ENCODE peak calls at places on chromosomes 4 and X, in seven cellular contexts. One of them, this sample, is unnamed.
A peak's percentile ranks its signal among the peaks of the same experiment; 100 is the strongest.

GRCh38 chr4:70895846-70896435 is 6.2 kb upstream of the MOB1B start:
- DNase-seq in adrenal gland: no peak
- DNase-seq in MM.1S: no peak
- DNase-seq in left ventricle myocardium inferior: no peak
- DNase-seq in transverse colon: no peak
- DNase-seq in aorta: no peak
- DNase-seq in IMR-90: no peak
- DNase-seq in this sample: no peak

GRCh38 chrX:37860731-37861130 is 13.4 kb upstream of the DYNLT3 start:
- DNase-seq in transverse colon: no peak
- DNase-seq in adrenal gland: no peak
- DNase-seq in IMR-90: no peak
- DNase-seq in MM.1S: no peak
- DNase-seq in left ventricle myocardium inferior: no peak
- DNase-seq in aorta: no peak
- DNase-seq in this sample: no peak

GRCh38 chrX:110143454-110144210 is 140.7 kb downstream of the TMEM164 start:
- DNase-seq in transverse colon: no peak
- DNase-seq in IMR-90: no peak
- DNase-seq in left ventricle myocardium inferior: no peak
- DNase-seq in adrenal gland: peak; percentile 51
- DNase-seq in MM.1S: no peak
- DNase-seq in aorta: no peak
- DNase-seq in this sample: no peak

GRCh38 chrX:48025561-48025960 is 18.8 kb downstream of the SPACA5 start:
- DNase-seq in MM.1S: peak; percentile 58
- DNase-seq in aorta: no peak
- DNase-seq in adrenal gland: peak; percentile 69
- DNase-seq in transverse colon: peak; percentile 36
- DNase-seq in left ventricle myocardium inferior: no peak
- DNase-seq in IMR-90: peak; percentile 61
- DNase-seq in this sample: no peak

GRCh38 chr4:26141916-26142638 is 178.7 kb upstream of the RBPJ start:
- DNase-seq in left ventricle myocardium inferior: peak; percentile 38
- DNase-seq in transverse colon: peak; percentile 54
- DNase-seq in MM.1S: no peak
- DNase-seq in aorta: no peak
- DNase-seq in adrenal gland: peak; percentile 72
- DNase-seq in IMR-90: peak; percentile 83
- DNase-seq in this sample: no peak

GRCh38 chrX:17547658-17548057 is 172.7 kb downstream of the NHS start:
- DNase-seq in MM.1S: peak; percentile 55
- DNase-seq in IMR-90: peak; percentile 91
- DNase-seq in transverse colon: peak; percentile 64
- DNase-seq in aorta: peak; percentile 88
- DNase-seq in adrenal gland: peak; percentile 86
- DNase-seq in left ventricle myocardium inferior: peak; percentile 21
- DNase-seq in this sample: peak; percentile 65

GRCh38 chrX:150507251-150507856 is 61.1 kb upstream of the MTM1 start:
- DNase-seq in IMR-90: no peak
- DNase-seq in MM.1S: no peak
- DNase-seq in aorta: peak; percentile 80
- DNase-seq in left ventricle myocardium inferior: peak; percentile 25
- DNase-seq in adrenal gland: peak; percentile 73
- DNase-seq in transverse colon: peak; percentile 32
- DNase-seq in this sample: peak; percentile 40

GRCh38 chr4:2341911-2342652 is 76.4 kb downstream of the ZFYVE28 start:
- DNase-seq in left ventricle myocardium inferior: no peak
- DNase-seq in adrenal gland: peak; percentile 35
- DNase-seq in transverse colon: no peak
- DNase-seq in MM.1S: no peak
- DNase-seq in aorta: peak; percentile 71
- DNase-seq in IMR-90: no peak
- DNase-seq in this sample: no peak

GRCh38 chrX:119118780-119119395 is 8.7 kb downstream of the KIAA1210 start:
- DNase-seq in transverse colon: peak; percentile 32
- DNase-seq in left ventricle myocardium inferior: peak; percentile 26
- DNase-seq in MM.1S: peak; percentile 41
- DNase-seq in IMR-90: peak; percentile 42
- DNase-seq in adrenal gland: peak; percentile 71
- DNase-seq in aorta: peak; percentile 77
- DNase-seq in this sample: no peak

GRCh38 chr4:76703123-76703490 is 194.8 kb downstream of the SOWAHB start:
- DNase-seq in MM.1S: no peak
- DNase-seq in aorta: no peak
- DNase-seq in left ventricle myocardium inferior: no peak
- DNase-seq in transverse colon: no peak
- DNase-seq in IMR-90: no peak
- DNase-seq in adrenal gland: no peak
- DNase-seq in this sample: no peak

GRCh38 chr4:38674206-38675144 is 10.5 kb downstream of the KLF3 start:
- DNase-seq in adrenal gland: no peak
- DNase-seq in aorta: no peak
- DNase-seq in transverse colon: no peak
- DNase-seq in left ventricle myocardium inferior: no peak
- DNase-seq in IMR-90: no peak
- DNase-seq in MM.1S: no peak
- DNase-seq in this sample: peak; percentile 41

GRCh38 chrX:130916636-130917422 is 13.8 kb upstream of the ENOX2 start:
- DNase-seq in left ventricle myocardium inferior: peak; percentile 12
- DNase-seq in transverse colon: peak; percentile 35
- DNase-seq in adrenal gland: peak; percentile 59
- DNase-seq in aorta: no peak
- DNase-seq in MM.1S: peak; percentile 20
- DNase-seq in IMR-90: peak; percentile 54
- DNase-seq in this sample: no peak

GRCh38 chr4:159216834-159217233 is 114.0 kb downstream of the RAPGEF2 start:
- DNase-seq in left ventricle myocardium inferior: no peak
- DNase-seq in MM.1S: no peak
- DNase-seq in IMR-90: no peak
- DNase-seq in adrenal gland: no peak
- DNase-seq in transverse colon: no peak
- DNase-seq in aorta: no peak
- DNase-seq in this sample: no peak

GRCh38 chrX:68588653-68589371 is 58.7 kb upstream of the STARD8 start:
- DNase-seq in transverse colon: no peak
- DNase-seq in IMR-90: peak; percentile 1
- DNase-seq in adrenal gland: no peak
- DNase-seq in aorta: no peak
- DNase-seq in MM.1S: no peak
- DNase-seq in left ventricle myocardium inferior: no peak
- DNase-seq in this sample: no peak

GRCh38 chr4:57148831-57149230 is 38.6 kb upstream of the IGFBP7 start:
- DNase-seq in IMR-90: peak; percentile 80
- DNase-seq in adrenal gland: no peak
- DNase-seq in transverse colon: no peak
- DNase-seq in left ventricle myocardium inferior: no peak
- DNase-seq in MM.1S: no peak
- DNase-seq in aorta: no peak
- DNase-seq in this sample: no peak

GRCh38 chrX:136146614-136147319 is 566 bp upstream of the FHL1 start:
- DNase-seq in transverse colon: no peak
- DNase-seq in aorta: peak; percentile 80
- DNase-seq in IMR-90: no peak
- DNase-seq in MM.1S: peak; percentile 47
- DNase-seq in adrenal gland: peak; percentile 47
- DNase-seq in left ventricle myocardium inferior: peak; percentile 32
- DNase-seq in this sample: peak; percentile 30

GRCh38 chr4:153420361-153420760 is 45.8 kb upstream of the TMEM131L start:
- DNase-seq in IMR-90: no peak
- DNase-seq in adrenal gland: no peak
- DNase-seq in MM.1S: no peak
- DNase-seq in left ventricle myocardium inferior: no peak
- DNase-seq in transverse colon: no peak
- DNase-seq in aorta: no peak
- DNase-seq in this sample: no peak

GRCh38 chrX:34632404-34632803 is 24.7 kb downstream of the TMEM47 start:
- DNase-seq in left ventricle myocardium inferior: no peak
- DNase-seq in IMR-90: no peak
- DNase-seq in adrenal gland: no peak
- DNase-seq in transverse colon: no peak
- DNase-seq in MM.1S: no peak
- DNase-seq in aorta: no peak
- DNase-seq in this sample: no peak

GRCh38 chrX:54721424-54721823 is 76.6 kb downstream of the ITIH6 start:
- DNase-seq in adrenal gland: no peak
- DNase-seq in MM.1S: no peak
- DNase-seq in left ventricle myocardium inferior: no peak
- DNase-seq in aorta: no peak
- DNase-seq in transverse colon: no peak
- DNase-seq in IMR-90: no peak
- DNase-seq in this sample: no peak

GRCh38 chr4:94889523-94889922 is 131.8 kb downstream of the BMPR1B start:
- DNase-seq in IMR-90: no peak
- DNase-seq in transverse colon: no peak
- DNase-seq in aorta: no peak
- DNase-seq in left ventricle myocardium inferior: no peak
- DNase-seq in MM.1S: no peak
- DNase-seq in adrenal gland: no peak
- DNase-seq in this sample: no peak

GRCh38 chr4:7779194-7779768 is 160.4 kb downstream of the AFAP1 start:
- DNase-seq in adrenal gland: no peak
- DNase-seq in left ventricle myocardium inferior: no peak
- DNase-seq in transverse colon: no peak
- DNase-seq in aorta: peak; percentile 42
- DNase-seq in MM.1S: no peak
- DNase-seq in IMR-90: peak; percentile 49
- DNase-seq in this sample: no peak
- H3K36me3 ChIP-seq in adrenal gland: no peaks in the 10 kb centered on the region
- H3K36me3 ChIP-seq in left ventricle myocardium inferior: peaks cover 8% of the 10 kb centered on the region
- H3K36me3 ChIP-seq in transverse colon: no peaks in the 10 kb centered on the region
- H3K36me3 ChIP-seq in aorta: no peaks in the 10 kb centered on the region
- H3K36me3 ChIP-seq in MM.1S: no peaks in the 10 kb centered on the region
- H3K36me3 ChIP-seq in IMR-90: peaks cover 60% of the 10 kb centered on the region
- H3K36me3 ChIP-seq in this sample: no peaks in the 10 kb centered on the region

DNA sequence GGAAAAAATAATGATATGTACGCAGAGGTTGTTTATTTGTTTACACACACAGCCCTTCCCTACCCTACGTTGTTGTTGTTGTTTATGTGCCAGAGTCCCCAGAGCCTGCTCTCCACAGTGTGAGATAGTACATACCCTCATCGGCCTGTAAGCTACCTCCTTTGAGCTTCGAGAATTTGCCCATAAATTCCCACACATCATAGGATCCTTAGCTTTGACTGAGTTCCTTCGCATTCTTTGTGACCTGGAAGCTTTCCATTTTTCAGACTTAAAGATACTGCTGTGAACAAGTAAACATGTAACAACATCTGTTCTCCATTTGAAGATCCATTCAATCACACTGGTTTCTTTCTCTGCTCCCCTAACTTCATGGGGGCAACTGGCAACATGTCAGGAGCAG is 114.4 kb downstream of the IRF2 start:
- DNase-seq in IMR-90: no peak
- DNase-seq in aorta: no peak
- DNase-seq in left ventricle myocardium inferior: no peak
- DNase-seq in MM.1S: no peak
- DNase-seq in transverse colon: no peak
- DNase-seq in adrenal gland: no peak
- DNase-seq in this sample: no peak
- H3K4me1 ChIP-seq in IMR-90: peaks cover 8% of the 10 kb centered on the region
- H3K4me1 ChIP-seq in aorta: peaks cover 2% of the 10 kb centered on the region
- H3K4me1 ChIP-seq in left ventricle myocardium inferior: peaks cover 35% of the 10 kb centered on the region
- H3K4me1 ChIP-seq in MM.1S: peaks cover 16% of the 10 kb centered on the region
- H3K4me1 ChIP-seq in transverse colon: peaks cover 9% of the 10 kb centered on the region
- H3K4me1 ChIP-seq in adrenal gland: peaks cover 13% of the 10 kb centered on the region
- H3K4me1 ChIP-seq in this sample: peaks cover 4% of the 10 kb centered on the region

GRCh38 chr4:183686461-183686860 is 27.4 kb downstream of the TRAPPC11 start:
- DNase-seq in MM.1S: no peak
- DNase-seq in IMR-90: no peak
- DNase-seq in transverse colon: no peak
- DNase-seq in aorta: no peak
- DNase-seq in adrenal gland: no peak
- DNase-seq in left ventricle myocardium inferior: no peak
- DNase-seq in this sample: no peak

GRCh38 chr4:183688216-183688615 is 29.1 kb downstream of the TRAPPC11 start:
- DNase-seq in aorta: no peak
- DNase-seq in transverse colon: no peak
- DNase-seq in MM.1S: no peak
- DNase-seq in IMR-90: no peak
- DNase-seq in left ventricle myocardium inferior: no peak
- DNase-seq in adrenal gland: no peak
- DNase-seq in this sample: no peak

GRCh38 chr4:183691006-183691405 is 31.9 kb downstream of the TRAPPC11 start:
- DNase-seq in transverse colon: no peak
- DNase-seq in adrenal gland: no peak
- DNase-seq in MM.1S: no peak
- DNase-seq in IMR-90: no peak
- DNase-seq in left ventricle myocardium inferior: no peak
- DNase-seq in aorta: no peak
- DNase-seq in this sample: no peak

GRCh38 chr4:183691897-183692296 is 32.8 kb downstream of the TRAPPC11 start:
- DNase-seq in aorta: no peak
- DNase-seq in MM.1S: no peak
- DNase-seq in left ventricle myocardium inferior: no peak
- DNase-seq in transverse colon: no peak
- DNase-seq in IMR-90: no peak
- DNase-seq in adrenal gland: no peak
- DNase-seq in this sample: no peak
- H3K36me3 ChIP-seq in aorta: peaks cover 7% of the 10 kb centered on the region
- H3K36me3 ChIP-seq in MM.1S: peaks cover 5% of the 10 kb centered on the region
- H3K36me3 ChIP-seq in left ventricle myocardium inferior: peaks cover 94% of the 10 kb centered on the region
- H3K36me3 ChIP-seq in transverse colon: no peaks in the 10 kb centered on the region
- H3K36me3 ChIP-seq in IMR-90: peaks cover 32% of the 10 kb centered on the region
- H3K36me3 ChIP-seq in adrenal gland: no peaks in the 10 kb centered on the region
- H3K36me3 ChIP-seq in this sample: no peaks in the 10 kb centered on the region

GRCh38 chr4:99855677-99856076 is 38.5 kb downstream of the LAMTOR3 start:
- DNase-seq in left ventricle myocardium inferior: no peak
- DNase-seq in IMR-90: no peak
- DNase-seq in MM.1S: peak; percentile 71
- DNase-seq in aorta: no peak
- DNase-seq in transverse colon: no peak
- DNase-seq in adrenal gland: no peak
- DNase-seq in this sample: no peak

GRCh38 chr4:99859618-99860017 is 34.6 kb downstream of the LAMTOR3 start:
- DNase-seq in MM.1S: no peak
- DNase-seq in adrenal gland: no peak
- DNase-seq in aorta: no peak
- DNase-seq in transverse colon: no peak
- DNase-seq in left ventricle myocardium inferior: no peak
- DNase-seq in IMR-90: no peak
- DNase-seq in this sample: no peak

GRCh38 chr4:99856166-99856565 is 38.1 kb downstream of the LAMTOR3 start:
- DNase-seq in IMR-90: peak; percentile 50
- DNase-seq in aorta: no peak
- DNase-seq in left ventricle myocardium inferior: no peak
- DNase-seq in MM.1S: no peak
- DNase-seq in transverse colon: no peak
- DNase-seq in adrenal gland: no peak
- DNase-seq in this sample: no peak

GRCh38 chr4:99853993-99854392 is 37.4 kb downstream of the DAPP1 start:
- DNase-seq in transverse colon: no peak
- DNase-seq in aorta: no peak
- DNase-seq in left ventricle myocardium inferior: no peak
- DNase-seq in IMR-90: no peak
- DNase-seq in adrenal gland: no peak
- DNase-seq in MM.1S: no peak
- DNase-seq in this sample: no peak

DNA sequence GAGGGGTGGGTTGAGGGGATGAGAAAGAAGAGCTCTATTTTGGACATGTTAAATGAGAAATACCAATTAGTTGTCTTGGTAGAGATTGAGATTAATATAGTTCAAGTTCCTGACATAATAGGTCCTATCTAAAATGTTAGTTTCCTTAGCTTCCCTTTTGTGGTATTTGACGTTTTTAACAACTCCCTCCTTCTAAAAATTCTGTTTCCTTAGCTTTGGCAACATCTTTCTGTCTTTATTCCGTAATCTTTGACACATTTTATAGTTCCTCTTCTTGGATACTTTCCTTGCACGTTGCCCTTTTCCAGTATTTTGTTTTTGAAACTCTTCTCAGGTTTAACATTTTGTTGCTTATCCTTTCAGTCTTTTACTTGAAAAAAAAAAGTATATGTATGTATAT is 36.9 kb downstream of the LAMTOR3 start:
- DNase-seq in MM.1S: no peak
- DNase-seq in IMR-90: no peak
- DNase-seq in left ventricle myocardium inferior: no peak
- DNase-seq in aorta: no peak
- DNase-seq in adrenal gland: no peak
- DNase-seq in transverse colon: no peak
- DNase-seq in this sample: no peak
- H3K4me1 ChIP-seq in MM.1S: peaks cover 50% of the 10 kb centered on the region
- H3K4me1 ChIP-seq in IMR-90: no peaks in the 10 kb centered on the region
- H3K4me1 ChIP-seq in left ventricle myocardium inferior: no peaks in the 10 kb centered on the region
- H3K4me1 ChIP-seq in aorta: no peaks in the 10 kb centered on the region
- H3K4me1 ChIP-seq in adrenal gland: no peaks in the 10 kb centered on the region
- H3K4me1 ChIP-seq in transverse colon: no peaks in the 10 kb centered on the region
- H3K4me1 ChIP-seq in this sample: no peaks in the 10 kb centered on the region

This sample was measured in mucosa of descending colon.